ENCODE peak calls at places on chromosome 6, in ten cellular contexts. One of them, this sample, is unnamed.

GRCh38 chr6:72464791-72465691 is 156.8 kb upstream of the KCNQ5 start:
- DNase-seq in adipocyte: peak
- DNase-seq in lower leg skin: no peak
- DNase-seq in aorta: peak
- DNase-seq in SK-N-MC: no peak
- DNase-seq in ACHN: peak
- DNase-seq in NCI-H1417: no peak
- DNase-seq in GM04503: peak
- DNase-seq in stimulated activated CD4-positive, alpha-beta T cell treated with anti-CD3 and anti-CD28 coated beads, Interleukin-12 subunit alpha, Interleukin-12 subunit beta, amount 100 ng/mL, for 24 hours: no peak
- DNase-seq in neural crest cell: no peak
- DNase-seq in this sample: peak

GRCh38 chr6:37433657-37434271 is 743 bp downstream of the CMTR1 start:
- DNase-seq in aorta: peak
- DNase-seq in lower leg skin: no peak
- DNase-seq in ACHN: peak
- DNase-seq in SK-N-MC: no peak
- DNase-seq in NCI-H1417: no peak
- DNase-seq in neural crest cell: no peak
- DNase-seq in GM04503: no peak
- DNase-seq in stimulated activated CD4-positive, alpha-beta T cell treated with anti-CD3 and anti-CD28 coated beads, Interleukin-12 subunit alpha, Interleukin-12 subunit beta, amount 100 ng/mL, for 24 hours: peak
- DNase-seq in adipocyte: peak
- DNase-seq in this sample: peak

GRCh38 chr6:47153066-47153755 is 111.1 kb upstream of the ADGRF1 start:
- DNase-seq in stimulated activated CD4-positive, alpha-beta T cell treated with anti-CD3 and anti-CD28 coated beads, Interleukin-12 subunit alpha, Interleukin-12 subunit beta, amount 100 ng/mL, for 24 hours: no peak
- DNase-seq in ACHN: no peak
- DNase-seq in lower leg skin: no peak
- DNase-seq in NCI-H1417: no peak
- DNase-seq in GM04503: no peak
- DNase-seq in neural crest cell: no peak
- DNase-seq in SK-N-MC: no peak
- DNase-seq in adipocyte: peak
- DNase-seq in aorta: no peak
- DNase-seq in this sample: no peak

GRCh38 chr6:81204741-81205140 is 547.7 kb downstream of the TENT5A start:
- DNase-seq in GM04503: peak
- DNase-seq in ACHN: no peak
- DNase-seq in stimulated activated CD4-positive, alpha-beta T cell treated with anti-CD3 and anti-CD28 coated beads, Interleukin-12 subunit alpha, Interleukin-12 subunit beta, amount 100 ng/mL, for 24 hours: no peak
- DNase-seq in SK-N-MC: no peak
- DNase-seq in lower leg skin: no peak
- DNase-seq in adipocyte: peak
- DNase-seq in neural crest cell: no peak
- DNase-seq in aorta: no peak
- DNase-seq in NCI-H1417: peak
- DNase-seq in this sample: no peak

GRCh38 chr6:109514946-109515345 is 31.9 kb upstream of the ZBTB24 start:
- DNase-seq in NCI-H1417: no peak
- DNase-seq in neural crest cell: no peak
- DNase-seq in stimulated activated CD4-positive, alpha-beta T cell treated with anti-CD3 and anti-CD28 coated beads, Interleukin-12 subunit alpha, Interleukin-12 subunit beta, amount 100 ng/mL, for 24 hours: no peak
- DNase-seq in SK-N-MC: no peak
- DNase-seq in aorta: no peak
- DNase-seq in ACHN: no peak
- DNase-seq in lower leg skin: no peak
- DNase-seq in adipocyte: no peak
- DNase-seq in GM04503: no peak
- DNase-seq in this sample: no peak

GRCh38 chr6:32885698-32886286 is 31.8 kb downstream of the PSMB9 start:
- DNase-seq in lower leg skin: no peak
- DNase-seq in adipocyte: peak
- DNase-seq in stimulated activated CD4-positive, alpha-beta T cell treated with anti-CD3 and anti-CD28 coated beads, Interleukin-12 subunit alpha, Interleukin-12 subunit beta, amount 100 ng/mL, for 24 hours: no peak
- DNase-seq in SK-N-MC: peak
- DNase-seq in aorta: no peak
- DNase-seq in ACHN: peak
- DNase-seq in GM04503: peak
- DNase-seq in neural crest cell: no peak
- DNase-seq in NCI-H1417: peak
- DNase-seq in this sample: peak

GRCh38 chr6:123276439-123277045 is 280.5 kb downstream of the CLVS2 start:
- DNase-seq in lower leg skin: no peak
- DNase-seq in SK-N-MC: peak
- DNase-seq in stimulated activated CD4-positive, alpha-beta T cell treated with anti-CD3 and anti-CD28 coated beads, Interleukin-12 subunit alpha, Interleukin-12 subunit beta, amount 100 ng/mL, for 24 hours: no peak
- DNase-seq in aorta: no peak
- DNase-seq in neural crest cell: no peak
- DNase-seq in GM04503: no peak
- DNase-seq in NCI-H1417: no peak
- DNase-seq in adipocyte: no peak
- DNase-seq in ACHN: no peak
- DNase-seq in this sample: no peak

GRCh38 chr6:19837511-19838441 is 606 bp downstream of the ID4 start:
- DNase-seq in GM04503: no peak
- DNase-seq in stimulated activated CD4-positive, alpha-beta T cell treated with anti-CD3 and anti-CD28 coated beads, Interleukin-12 subunit alpha, Interleukin-12 subunit beta, amount 100 ng/mL, for 24 hours: no peak
- DNase-seq in lower leg skin: no peak
- DNase-seq in NCI-H1417: peak
- DNase-seq in aorta: peak
- DNase-seq in neural crest cell: peak
- DNase-seq in SK-N-MC: no peak
- DNase-seq in ACHN: peak
- DNase-seq in adipocyte: peak
- DNase-seq in this sample: peak

GRCh38 chr6:97133071-97133470 is 149.9 kb downstream of the MMS22L start:
- DNase-seq in NCI-H1417: no peak
- DNase-seq in stimulated activated CD4-positive, alpha-beta T cell treated with anti-CD3 and anti-CD28 coated beads, Interleukin-12 subunit alpha, Interleukin-12 subunit beta, amount 100 ng/mL, for 24 hours: no peak
- DNase-seq in GM04503: no peak
- DNase-seq in lower leg skin: no peak
- DNase-seq in neural crest cell: no peak
- DNase-seq in ACHN: no peak
- DNase-seq in SK-N-MC: no peak
- DNase-seq in adipocyte: no peak
- DNase-seq in aorta: no peak
- DNase-seq in this sample: peak

GRCh38 chr6:159217595-159218275 is 48.5 kb downstream of the FNDC1 start:
- DNase-seq in NCI-H1417: no peak
- DNase-seq in ACHN: peak
- DNase-seq in stimulated activated CD4-positive, alpha-beta T cell treated with anti-CD3 and anti-CD28 coated beads, Interleukin-12 subunit alpha, Interleukin-12 subunit beta, amount 100 ng/mL, for 24 hours: no peak
- DNase-seq in SK-N-MC: no peak
- DNase-seq in lower leg skin: no peak
- DNase-seq in adipocyte: peak
- DNase-seq in GM04503: no peak
- DNase-seq in neural crest cell: peak
- DNase-seq in aorta: no peak
- DNase-seq in this sample: peak

GRCh38 chr6:31075528-31075927 is 36.8 kb downstream of the C6orf15 start:
- DNase-seq in NCI-H1417: no peak
- DNase-seq in SK-N-MC: no peak
- DNase-seq in GM04503: no peak
- DNase-seq in neural crest cell: no peak
- DNase-seq in ACHN: no peak
- DNase-seq in adipocyte: peak
- DNase-seq in lower leg skin: no peak
- DNase-seq in aorta: no peak
- DNase-seq in stimulated activated CD4-positive, alpha-beta T cell treated with anti-CD3 and anti-CD28 coated beads, Interleukin-12 subunit alpha, Interleukin-12 subunit beta, amount 100 ng/mL, for 24 hours: no peak
- DNase-seq in this sample: no peak

GRCh38 chr6:113488061-113488460 is 369.1 kb upstream of the MARCKS start:
- DNase-seq in stimulated activated CD4-positive, alpha-beta T cell treated with anti-CD3 and anti-CD28 coated beads, Interleukin-12 subunit alpha, Interleukin-12 subunit beta, amount 100 ng/mL, for 24 hours: no peak
- DNase-seq in adipocyte: no peak
- DNase-seq in neural crest cell: no peak
- DNase-seq in aorta: no peak
- DNase-seq in NCI-H1417: no peak
- DNase-seq in SK-N-MC: no peak
- DNase-seq in lower leg skin: no peak
- DNase-seq in GM04503: no peak
- DNase-seq in ACHN: no peak
- DNase-seq in this sample: no peak

GRCh38 chr6:37149750-37150149 is 20.2 kb upstream of the PIM1 start:
- DNase-seq in lower leg skin: no peak
- DNase-seq in aorta: no peak
- DNase-seq in neural crest cell: no peak
- DNase-seq in SK-N-MC: no peak
- DNase-seq in ACHN: no peak
- DNase-seq in NCI-H1417: no peak
- DNase-seq in stimulated activated CD4-positive, alpha-beta T cell treated with anti-CD3 and anti-CD28 coated beads, Interleukin-12 subunit alpha, Interleukin-12 subunit beta, amount 100 ng/mL, for 24 hours: no peak
- DNase-seq in GM04503: no peak
- DNase-seq in adipocyte: no peak
- DNase-seq in this sample: no peak

GRCh38 chr6:101393291-101394251 is at the start of gene GRIK2:
- DNase-seq in adipocyte: peak
- DNase-seq in ACHN: peak
- DNase-seq in GM04503: peak
- DNase-seq in neural crest cell: peak
- DNase-seq in stimulated activated CD4-positive, alpha-beta T cell treated with anti-CD3 and anti-CD28 coated beads, Interleukin-12 subunit alpha, Interleukin-12 subunit beta, amount 100 ng/mL, for 24 hours: no peak
- DNase-seq in SK-N-MC: no peak
- DNase-seq in aorta: no peak
- DNase-seq in lower leg skin: no peak
- DNase-seq in NCI-H1417: peak
- DNase-seq in this sample: peak

GRCh38 chr6:36641543-36641942 is 37.0 kb upstream of the CDKN1A start:
- DNase-seq in lower leg skin: no peak
- DNase-seq in ACHN: no peak
- DNase-seq in SK-N-MC: no peak
- DNase-seq in aorta: no peak
- DNase-seq in NCI-H1417: no peak
- DNase-seq in stimulated activated CD4-positive, alpha-beta T cell treated with anti-CD3 and anti-CD28 coated beads, Interleukin-12 subunit alpha, Interleukin-12 subunit beta, amount 100 ng/mL, for 24 hours: no peak
- DNase-seq in adipocyte: no peak
- DNase-seq in GM04503: no peak
- DNase-seq in neural crest cell: no peak
- DNase-seq in this sample: no peak

GRCh38 chr6:166629628-166630027 is 2.6 kb upstream of the RPS6KA2 start:
- DNase-seq in SK-N-MC: no peak
- DNase-seq in adipocyte: peak
- DNase-seq in GM04503: no peak
- DNase-seq in aorta: no peak
- DNase-seq in NCI-H1417: no peak
- DNase-seq in stimulated activated CD4-positive, alpha-beta T cell treated with anti-CD3 and anti-CD28 coated beads, Interleukin-12 subunit alpha, Interleukin-12 subunit beta, amount 100 ng/mL, for 24 hours: no peak
- DNase-seq in lower leg skin: no peak
- DNase-seq in neural crest cell: no peak
- DNase-seq in ACHN: no peak
- DNase-seq in this sample: peak

GRCh38 chr6:29705389-29706231 is 17.6 kb upstream of the HLA-F start:
- DNase-seq in adipocyte: peak
- DNase-seq in stimulated activated CD4-positive, alpha-beta T cell treated with anti-CD3 and anti-CD28 coated beads, Interleukin-12 subunit alpha, Interleukin-12 subunit beta, amount 100 ng/mL, for 24 hours: no peak
- DNase-seq in aorta: no peak
- DNase-seq in SK-N-MC: no peak
- DNase-seq in GM04503: peak
- DNase-seq in lower leg skin: no peak
- DNase-seq in ACHN: peak
- DNase-seq in NCI-H1417: peak
- DNase-seq in neural crest cell: no peak
- DNase-seq in this sample: peak

GRCh38 chr6:155117266-155117665 is 122.2 kb downstream of the TIAM2 start:
- DNase-seq in NCI-H1417: no peak
- DNase-seq in stimulated activated CD4-positive, alpha-beta T cell treated with anti-CD3 and anti-CD28 coated beads, Interleukin-12 subunit alpha, Interleukin-12 subunit beta, amount 100 ng/mL, for 24 hours: no peak
- DNase-seq in neural crest cell: no peak
- DNase-seq in GM04503: peak
- DNase-seq in aorta: no peak
- DNase-seq in adipocyte: peak
- DNase-seq in lower leg skin: no peak
- DNase-seq in SK-N-MC: no peak
- DNase-seq in ACHN: peak
- DNase-seq in this sample: no peak

GRCh38 chr6:79408598-79408997 is 128.6 kb downstream of the LCA5 start:
- DNase-seq in ACHN: no peak
- DNase-seq in SK-N-MC: no peak
- DNase-seq in lower leg skin: no peak
- DNase-seq in neural crest cell: no peak
- DNase-seq in adipocyte: no peak
- DNase-seq in NCI-H1417: no peak
- DNase-seq in GM04503: no peak
- DNase-seq in stimulated activated CD4-positive, alpha-beta T cell treated with anti-CD3 and anti-CD28 coated beads, Interleukin-12 subunit alpha, Interleukin-12 subunit beta, amount 100 ng/mL, for 24 hours: no peak
- DNase-seq in aorta: no peak
- DNase-seq in this sample: no peak

GRCh38 chr6:104789770-104790190 is 69.9 kb downstream of the HACE1 start:
- DNase-seq in stimulated activated CD4-positive, alpha-beta T cell treated with anti-CD3 and anti-CD28 coated beads, Interleukin-12 subunit alpha, Interleukin-12 subunit beta, amount 100 ng/mL, for 24 hours: no peak
- DNase-seq in neural crest cell: no peak
- DNase-seq in SK-N-MC: no peak
- DNase-seq in NCI-H1417: no peak
- DNase-seq in ACHN: peak
- DNase-seq in GM04503: peak
- DNase-seq in lower leg skin: no peak
- DNase-seq in aorta: no peak
- DNase-seq in adipocyte: peak
- DNase-seq in this sample: peak

GRCh38 chr6:44925100-44925739 is 402.9 kb upstream of the RUNX2 start:
- DNase-seq in NCI-H1417: peak
- DNase-seq in neural crest cell: no peak
- DNase-seq in ACHN: no peak
- DNase-seq in lower leg skin: no peak
- DNase-seq in SK-N-MC: no peak
- DNase-seq in GM04503: peak
- DNase-seq in stimulated activated CD4-positive, alpha-beta T cell treated with anti-CD3 and anti-CD28 coated beads, Interleukin-12 subunit alpha, Interleukin-12 subunit beta, amount 100 ng/mL, for 24 hours: no peak
- DNase-seq in adipocyte: no peak
- DNase-seq in aorta: no peak
- DNase-seq in this sample: peak

This sample was measured in DMS53.